ENCODE peak calls at places on chromosome 13, in four cellular contexts. S, K, Z and U are unnamed samples.
A peak's percentile ranks its signal among the peaks of the same experiment; 100 is the strongest.

GRCh38 chr13:88288326-88288725 is 617.2 kb downstream of the SLITRK5 start:
- DNase-seq in S (no peak), K (no peak), Z (no peak), U (no peak)

GRCh38 chr13:46343279-46343949 is 43.6 kb downstream of the RUBCNL start:
- DNase-seq in S (no peak), K (no peak), Z (no peak), U (no peak)

GRCh38 chr13:76830805-76831204 is 55.4 kb downstream of the KCTD12 start:
- DNase-seq in S (no peak), K (no peak), Z (no peak), U (no peak)

GRCh38 chr13:88887045-88887662 is 1216.0 kb downstream of the SLITRK5 start:
- DNase-seq in S (no peak), K (no peak), Z (no peak), U (no peak)

GRCh38 chr13:94335786-94336357 is 143.6 kb downstream of the DCT start:
- DNase-seq in S (no peak), K (no peak), Z (no peak), U (no peak)

GRCh38 chr13:34561033-34561432 is 381.0 kb upstream of the NBEA start:
- DNase-seq in S (no peak), K (no peak), Z (no peak), U (no peak)

GRCh38 chr13:24512208-24513068 is at the start of gene PARP4:
- DNase-seq in S (peak; percentile 79), K (peak; percentile 70), Z (peak; percentile 94), U (peak; percentile 78)

GRCh38 chr13:83378901-83379300 is 503.4 kb downstream of the SLITRK1 start:
- DNase-seq in S (no peak), K (no peak), Z (peak; percentile 5), U (no peak)

GRCh38 chr13:76570485-76570884 is 315.7 kb downstream of the KCTD12 start:
- DNase-seq in S (no peak), K (no peak), Z (no peak), U (no peak)

GRCh38 chr13:32228330-32229041 is 86.7 kb downstream of the ZAR1L start:
- DNase-seq in S (no peak), K (no peak), Z (peak; percentile 26), U (no peak)

GRCh38 chr13:108933061-108933460 is 303.6 kb downstream of the MYO16 start:
- DNase-seq in S (no peak), K (no peak), Z (no peak), U (no peak)

GRCh38 chr13:33745370-33746324 is 72.3 kb upstream of the RFC3 start:
- DNase-seq in S (no peak), K (no peak), Z (no peak), U (no peak)

GRCh38 chr13:29937836-29938235 is 87.4 kb upstream of the UBL3 start:
- DNase-seq in S (no peak), K (no peak), Z (no peak), U (no peak)

GRCh38 chr13:104163866-104164630 is 1097.8 kb upstream of the SLC10A2 start:
- DNase-seq in S (no peak), K (no peak), Z (no peak), U (no peak)

GRCh38 chr13:60448907-60449510 is 52.0 kb downstream of the TDRD3 start:
- DNase-seq in S (no peak), K (no peak), Z (peak; percentile 27), U (no peak)

GRCh38 chr13:93328943-93329342 is 102.3 kb downstream of the GPC6 start:
- DNase-seq in S (no peak), K (no peak), Z (no peak), U (no peak)

GRCh38 chr13:77345150-77345780 is 18.4 kb upstream of the MYCBP2 start:
- DNase-seq in S (no peak), K (no peak), Z (no peak), U (no peak)

GRCh38 chr13:26785845-26786630 is 25.5 kb upstream of the GPR12 start:
- DNase-seq in S (peak; percentile 37), K (peak; percentile 50), Z (peak; percentile 3), U (peak; percentile 31)

GRCh38 chr13:67001363-67001762 is 228.8 kb downstream of the PCDH9 start:
- DNase-seq in S (no peak), K (no peak), Z (no peak), U (no peak)

GRCh38 chr13:103996733-103997132 is 930.5 kb upstream of the SLC10A2 start:
- DNase-seq in S (no peak), K (no peak), Z (no peak), U (no peak)

GRCh38 chr13:25167775-25168174 is 4.3 kb downstream of the AMER2 start:
- DNase-seq in S (no peak), K (no peak), Z (no peak), U (no peak)

GRCh38 chr13:33213024-33213795 is 72.3 kb downstream of the STARD13 start:
- DNase-seq in S (no peak), K (no peak), Z (peak; percentile 83), U (no peak)

GRCh38 chr13:81247711-81248110 is 906.8 kb upstream of the SPRY2 start:
- DNase-seq in S (no peak), K (no peak), Z (peak; percentile 2), U (no peak)

GRCh38 chr13:33862006-33862405 is 44.1 kb downstream of the RFC3 start:
- DNase-seq in S (no peak), K (no peak), Z (no peak), U (no peak)

GRCh38 chr13:36998624-36999041 is 507 bp downstream of the ALG5 start:
- DNase-seq in S (peak; percentile 27), K (peak; percentile 23), Z (peak; percentile 5), U (peak; percentile 14)

GRCh38 chr13:110168999-110169933 is 137.7 kb downstream of the COL4A1 start:
- DNase-seq in S (no peak), K (no peak), Z (no peak), U (no peak)

GRCh38 chr13:34578471-34578870 is 363.6 kb upstream of the NBEA start:
- DNase-seq in S (no peak), K (no peak), Z (peak; percentile 82), U (no peak)

GRCh38 chr13:101875717-101876393 is 423.4 kb downstream of the ITGBL1 start:
- DNase-seq in S (no peak), K (no peak), Z (peak; percentile 91), U (no peak)

GRCh38 chr13:111899714-111900389 is 167.1 kb upstream of the SOX1 start:
- DNase-seq in S (no peak), K (no peak), Z (no peak), U (no peak)

GRCh38 chr13:95301135-95301946 is at the start of gene ABCC4:
- DNase-seq in S (peak; percentile 37), K (peak; percentile 61), Z (peak; percentile 72), U (peak; percentile 69)

GRCh38 chr13:29411493-29411892 is 184.0 kb downstream of the SLC7A1 start:
- DNase-seq in S (no peak), K (no peak), Z (no peak), U (no peak)

GRCh38 chr13:103839460-103839859 is 773.2 kb upstream of the SLC10A2 start:
- DNase-seq in S (no peak), K (no peak), Z (no peak), U (no peak)

GRCh38 chr13:59230484-59231264 is 933.1 kb downstream of the DIAPH3 start:
- DNase-seq in S (no peak), K (no peak), Z (no peak), U (no peak)

GRCh38 chr13:44068169-44068568 is 188.5 kb downstream of the LACC1 start:
- DNase-seq in S (no peak), K (no peak), Z (peak; percentile 47), U (no peak)

GRCh38 chr13:49097374-49097773 is 121.7 kb downstream of the FNDC3A start:
- DNase-seq in S (no peak), K (no peak), Z (peak; percentile 95), U (no peak)

GRCh38 chr13:100904293-100904976 is 229.8 kb upstream of the TMTC4 start:
- DNase-seq in S (no peak), K (no peak), Z (no peak), U (no peak)